ENCODE peak calls at places on chromosomes 6 and 20, in nine cellular contexts. H is NCI-H2171 treated with DMSO at 0.1 percent for 48 hours; D is T-helper 1 cell; J is occipital lobe; P is mammary epithelial cell; Y is NCI-H1105; N is T-helper 2 cell; C is left ventricle myocardium superior; W is CD8-positive, alpha-beta T cell. O is an unnamed sample.

GRCh38 chr6:160036790-160037206 is 67.9 kb downstream of the IGF2R start:
- DNase-seq in Y (no peak), J (no peak), D (no peak), H (no peak), C (no peak), W (no peak), N (no peak), P (peak), O (peak)

GRCh38 chr6:44009425-44010321 is 117.6 kb downstream of the MRPL14 start:
- DNase-seq in C (peak), P (peak), Y (no peak), W (no peak), N (no peak), H (no peak), D (no peak), J (no peak), O (no peak)

GRCh38 chr6:41064841-41065240 is 7.3 kb downstream of the OARD1 start:
- DNase-seq in Y (no peak), C (no peak), J (no peak), D (no peak), P (no peak), N (no peak), W (no peak), H (no peak), O (no peak)

GRCh38 chr6:148432405-148433195 is 90.0 kb downstream of the SASH1 start:
- DNase-seq in H (peak), P (peak), D (no peak), N (no peak), J (peak), C (no peak), W (no peak), Y (no peak), O (peak)

GRCh38 chr20:62815066-62815991 is 1.5 kb upstream of the COL9A3 start:
- DNase-seq in N (no peak), Y (no peak), W (no peak), P (no peak), H (no peak), J (no peak), D (no peak), C (no peak), O (no peak)

GRCh38 chr6:37486440-37486839 is 13.3 kb downstream of the CCDC167 start:
- DNase-seq in H (no peak), N (no peak), Y (no peak), W (no peak), D (no peak), J (no peak), P (no peak), C (no peak), O (no peak)

GRCh38 chr6:28220164-28221133 is 4.6 kb upstream of the ZSCAN9 start:
- DNase-seq in W (no peak), C (no peak), P (no peak), Y (no peak), N (no peak), D (no peak), H (no peak), J (no peak), O (no peak)

GRCh38 chr20:60058869-60059268 is 100.6 kb downstream of the CDH26 start:
- DNase-seq in N (peak), D (no peak), P (no peak), C (no peak), Y (no peak), J (no peak), H (no peak), W (no peak), O (no peak)

GRCh38 chr20:32050851-32051556 is 1.0 kb upstream of the HCK start:
- DNase-seq in H (no peak), W (no peak), J (no peak), P (no peak), D (no peak), C (peak), N (no peak), Y (no peak), O (no peak)

GRCh38 chr6:17394192-17394611 is 807 bp downstream of the CAP2 start:
- DNase-seq in W (no peak), C (peak), Y (peak), J (peak), N (no peak), H (peak), D (no peak), P (peak), O (peak)

GRCh38 chr20:45269056-45269455 is 14.7 kb upstream of the SLPI start:
- DNase-seq in P (no peak), W (no peak), N (no peak), Y (no peak), J (no peak), H (no peak), D (no peak), C (no peak), O (no peak)

GRCh38 chr20:2065111-2065510 is 36.5 kb upstream of the STK35 start:
- DNase-seq in J (no peak), N (no peak), P (peak), H (no peak), C (no peak), D (no peak), Y (no peak), W (no peak), O (no peak)

O was measured in dorsolateral prefrontal cortex.